ENCODE peak calls at places on chromosomes 12 and 14, in four cellular contexts. T is Caco-2, H is kidney tubule cell, C is AG10803. G is an unnamed sample.

GRCh38 chr12:26471560-26471959 is 276.2 kb downstream of the SSPN start:
- DNase-seq in T (no peak), H (no peak), C (peak), G (no peak)

GRCh38 chr14:37172024-37172869 is at the start of gene SLC25A21:
- DNase-seq in T (peak), H (peak), C (peak), G (peak)

GRCh38 chr12:86230516-86231146 is 25.6 kb downstream of the MGAT4C start:
- DNase-seq in T (no peak), H (peak), C (no peak), G (no peak)

GRCh38 chr14:93036652-93037341 is 78.9 kb downstream of the ITPK1 start:
- DNase-seq in T (no peak), H (no peak), C (peak), G (no peak)

GRCh38 chr14:94936411-94936892 is 166.5 kb upstream of the GSC start:
- DNase-seq in T (no peak), H (no peak), C (peak), G (peak)

GRCh38 chr12:18139989-18140596 is 50.1 kb upstream of the RERGL start:
- DNase-seq in T (no peak), H (peak), C (peak), G (no peak)

GRCh38 chr12:87467893-87468292 is 561.3 kb downstream of the C12orf50 start:
- DNase-seq in T (no peak), H (no peak), C (no peak), G (no peak)

GRCh38 chr12:13187399-13187798 is 9.1 kb upstream of the EMP1 start:
- DNase-seq in T (peak), H (peak), C (peak), G (no peak)

GRCh38 chr14:104393898-104394605 is 185.5 kb upstream of the C14orf180 start:
- DNase-seq in T (no peak), H (no peak), C (no peak), G (peak)

GRCh38 chr12:72369560-72369959 is 97.4 kb downstream of the TRHDE start:
- DNase-seq in T (no peak), H (no peak), C (no peak), G (no peak)

GRCh38 chr12:39986674-39987073 is 119.2 kb downstream of the SLC2A13 start:
- DNase-seq in T (no peak), H (no peak), C (no peak), G (no peak)

GRCh38 chr12:31600764-31601163 is 9.8 kb upstream of the DENND5B start:
- DNase-seq in T (no peak), H (no peak), C (no peak), G (no peak)

GRCh38 chr14:55530464-55530863 is 49.5 kb upstream of the KTN1 start:
- DNase-seq in T (no peak), H (no peak), C (no peak), G (no peak)

GRCh38 chr12:4272014-4272975 is 1.3 kb upstream of the CCND2 start:
- DNase-seq in T (peak), H (peak), C (no peak), G (no peak)

GRCh38 chr12:120713861-120714482 is 3.7 kb downstream of the UNC119B start:
- DNase-seq in T (peak), H (peak), C (peak), G (peak)

GRCh38 chr12:95701275-95701674 is 89.3 kb downstream of the NTN4 start:
- DNase-seq in T (no peak), H (peak), C (peak), G (no peak)

GRCh38 chr12:116384629-116385485 is 107.4 kb upstream of the MED13L start:
- DNase-seq in T (peak), H (peak), C (peak), G (no peak)

GRCh38 chr12:108568653-108569154 is 6.3 kb downstream of the ISCU start:
- DNase-seq in T (no peak), H (no peak), C (no peak), G (no peak)

GRCh38 chr14:73027984-73028383 is 1.1 kb upstream of the ZFYVE1 start:
- DNase-seq in T (no peak), H (no peak), C (no peak), G (no peak)

GRCh38 chr12:94640134-94640928 is 10.0 kb downstream of the TMCC3 start:
- DNase-seq in T (no peak), H (peak), C (peak), G (no peak)

GRCh38 chr12:34016361-34016760 is 5.9 kb upstream of the ALG10 start:
- DNase-seq in T (no peak), H (no peak), C (no peak), G (no peak)

GRCh38 chr12:11970155-11970520 is 100.6 kb upstream of the BCL2L14 start:
- DNase-seq in T (no peak), H (no peak), C (no peak), G (no peak)

GRCh38 chr12:64256166-64256800 is 34.2 kb upstream of the KICS2 start:
- DNase-seq in T (peak), H (peak), C (peak), G (no peak)

GRCh38 chr12:1346126-1346525 is 248.3 kb downstream of the FBXL14 start:
- DNase-seq in T (no peak), H (no peak), C (peak), G (no peak)

GRCh38 chr14:76537912-76538647 is 162.1 kb downstream of the ESRRB start:
- DNase-seq in T (no peak), H (peak), C (no peak), G (no peak)

GRCh38 chr14:104549536-104550339 is 29.8 kb upstream of the C14orf180 start:
- DNase-seq in T (no peak), H (no peak), C (no peak), G (no peak)

GRCh38 chr12:64801381-64801780 is 23.1 kb upstream of the TBC1D30 start:
- DNase-seq in T (no peak), H (no peak), C (no peak), G (no peak)

GRCh38 chr12:84756961-84757360 is 155.6 kb downstream of the SLC6A15 start:
- DNase-seq in T (no peak), H (no peak), C (peak), G (no peak)

GRCh38 chr12:116520801-116521471 is 38.2 kb upstream of the MAP1LC3B2 start:
- DNase-seq in T (no peak), H (peak), C (peak), G (peak)

GRCh38 chr12:120468846-120469449 is 600 bp downstream of the SRSF9 start:
- DNase-seq in T (peak), H (peak), C (peak), G (no peak)

GRCh38 chr12:42213954-42214426 is 24.1 kb downstream of the YAF2 start:
- DNase-seq in T (no peak), H (peak), C (peak), G (no peak)

GRCh38 chr12:54940695-54941315 is 43.8 kb downstream of the TESPA1 start:
- DNase-seq in T (no peak), H (no peak), C (no peak), G (no peak)

GRCh38 chr14:65704850-65705249 is 292.3 kb downstream of the FUT8 start:
- DNase-seq in T (no peak), H (peak), C (peak), G (no peak)

GRCh38 chr12:5094550-5094949 is 50.9 kb downstream of the KCNA5 start:
- DNase-seq in T (no peak), H (no peak), C (peak), G (no peak)

GRCh38 chr12:63420206-63420644 is 248.1 kb downstream of the DPY19L2 start:
- DNase-seq in T (peak), H (peak), C (peak), G (no peak)

GRCh38 chr14:37061697-37062096 is 110.7 kb downstream of the SLC25A21 start:
- DNase-seq in T (no peak), H (no peak), C (no peak), G (no peak)

GRCh38 chr12:126663304-126664094 is 1598.3 kb downstream of the AACS start:
- DNase-seq in T (peak), H (peak), C (no peak), G (no peak)

GRCh38 chr12:31590730-31591307 is at the start of gene DENND5B:
- DNase-seq in T (peak), H (peak), C (peak), G (peak)

G was measured in breast epithelium.